ENCODE peak calls at places on chromosome 11, in five cellular contexts. A is IMR-90, X is SK-N-SH, S is HepG2, B is GM12878. G is an unnamed sample.

GRCh38 chr11:62543680-62544444 is 2.7 kb downstream of the AHNAK start:
- DNase-seq in B (no peak), X (no peak), A (no peak), S (no peak), G (no peak)

GRCh38 chr11:441418-442274 is at the start of gene ANO9:
- DNase-seq in S (peak), B (no peak), X (peak), A (no peak), G (peak)

GRCh38 chr11:26696330-26696729 is 25.5 kb downstream of the SLC5A12 start:
- DNase-seq in A (no peak), S (no peak), X (no peak), B (no peak), G (no peak)

GRCh38 chr11:45106440-45106839 is 40.0 kb upstream of the PRDM11 start:
- DNase-seq in S (no peak), B (no peak), X (no peak), A (no peak), G (no peak)

GRCh38 chr11:55401011-55401410 is 33.2 kb downstream of the OR4A15 start:
- DNase-seq in X (no peak), S (no peak), B (no peak), A (no peak), G (no peak)

GRCh38 chr11:108117746-108118371 is 3.5 kb upstream of the ACAT1 start:
- DNase-seq in S (peak), X (peak), A (peak), B (no peak), G (peak)

GRCh38 chr11:44673691-44674090 is 53.1 kb upstream of the TSPAN18 start:
- DNase-seq in A (no peak), B (no peak), X (no peak), S (no peak), G (no peak)

GRCh38 chr11:57152134-57152533 is 29.6 kb upstream of the LRRC55 start:
- DNase-seq in S (no peak), X (no peak), B (no peak), A (no peak), G (no peak)

GRCh38 chr11:75639752-75640151 is 29.1 kb downstream of the MAP6 start:
- DNase-seq in B (peak), A (peak), X (peak), S (no peak), G (peak)

GRCh38 chr11:8691601-8692000 is 9.0 kb downstream of the RPL27A start:
- DNase-seq in X (no peak), B (no peak), S (no peak), A (no peak), G (no peak)

GRCh38 chr11:94563176-94563847 is 3.9 kb upstream of the PIWIL4 start:
- DNase-seq in S (no peak), B (no peak), X (no peak), A (peak), G (peak)

GRCh38 chr11:77107950-77108349 is 5.3 kb downstream of the OMP start:
- DNase-seq in B (no peak), S (peak), A (peak), X (no peak), G (no peak)

GRCh38 chr11:112831969-112832368 is 129.3 kb upstream of the NCAM1 start:
- DNase-seq in A (no peak), S (no peak), B (no peak), X (no peak), G (no peak)

GRCh38 chr11:131867457-131868257 is 497.2 kb downstream of the NTM start:
- DNase-seq in A (peak), S (peak), B (no peak), X (peak), G (no peak)

GRCh38 chr11:118002541-118003019 is 16.4 kb downstream of the IL10RA start:
- DNase-seq in B (no peak), A (no peak), S (no peak), X (no peak), G (peak)

GRCh38 chr11:6200975-6201374 is 2.0 kb downstream of the OR52W1 start:
- DNase-seq in A (no peak), S (no peak), B (no peak), X (no peak), G (no peak)

DNA sequence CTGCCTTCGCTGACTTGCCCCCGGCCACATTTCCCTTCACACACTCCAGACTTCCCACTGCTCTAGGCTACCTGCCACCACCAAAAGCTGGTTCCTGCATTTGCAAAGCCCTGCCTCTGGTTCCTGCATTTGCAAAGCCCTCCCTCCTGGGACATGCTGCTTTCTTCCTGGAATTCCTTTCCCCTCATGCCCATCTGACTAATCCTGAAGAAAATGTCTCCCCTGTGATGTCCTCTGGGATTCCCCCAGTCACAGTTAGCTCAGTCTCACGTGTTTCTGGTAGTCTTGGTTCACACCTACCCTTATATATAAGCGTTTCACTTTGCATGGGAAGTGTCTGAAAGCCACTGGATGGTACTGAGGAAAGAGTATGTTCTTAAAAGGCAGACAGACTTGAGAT is 206.9 kb downstream of the DBX1 start:
- DNase-seq in A (peak), X (no peak), S (peak), B (no peak), G (no peak)
- TF ChIP-seq MXI1 in A (no peak), X (no peak), S (no peak), B (no peak), G (no peak)

GRCh38 chr11:19458721-19459120 is 218.0 kb upstream of the E2F8 start:
- DNase-seq in B (no peak), S (no peak), A (no peak), X (no peak), G (no peak)

GRCh38 chr11:19458231-19458630 is 217.5 kb upstream of the E2F8 start:
- DNase-seq in B (no peak), A (no peak), X (no peak), S (no peak), G (no peak)

GRCh38 chr11:19460718-19461405 is 220.1 kb upstream of the E2F8 start:
- DNase-seq in S (no peak), X (peak), B (no peak), A (peak), G (no peak)

GRCh38 chr11:19455731-19456130 is 215.0 kb upstream of the E2F8 start:
- DNase-seq in X (no peak), A (peak), S (no peak), B (no peak), G (no peak)

GRCh38 chr11:19459240-19459639 is 218.5 kb upstream of the E2F8 start:
- DNase-seq in B (no peak), A (no peak), X (no peak), S (no peak), G (no peak)
- TF ChIP-seq MXI1 in B (no peak), A (no peak), X (no peak), S (no peak), G (no peak)

GRCh38 chr11:128465946-128466688 is 121.2 kb downstream of the ETS1 start:
- DNase-seq in S (no peak), X (no peak), B (no peak), A (no peak), G (no peak)
- TF ChIP-seq MXI1 in S (no peak), X (no peak), B (no peak), A (no peak), G (no peak)

DNA sequence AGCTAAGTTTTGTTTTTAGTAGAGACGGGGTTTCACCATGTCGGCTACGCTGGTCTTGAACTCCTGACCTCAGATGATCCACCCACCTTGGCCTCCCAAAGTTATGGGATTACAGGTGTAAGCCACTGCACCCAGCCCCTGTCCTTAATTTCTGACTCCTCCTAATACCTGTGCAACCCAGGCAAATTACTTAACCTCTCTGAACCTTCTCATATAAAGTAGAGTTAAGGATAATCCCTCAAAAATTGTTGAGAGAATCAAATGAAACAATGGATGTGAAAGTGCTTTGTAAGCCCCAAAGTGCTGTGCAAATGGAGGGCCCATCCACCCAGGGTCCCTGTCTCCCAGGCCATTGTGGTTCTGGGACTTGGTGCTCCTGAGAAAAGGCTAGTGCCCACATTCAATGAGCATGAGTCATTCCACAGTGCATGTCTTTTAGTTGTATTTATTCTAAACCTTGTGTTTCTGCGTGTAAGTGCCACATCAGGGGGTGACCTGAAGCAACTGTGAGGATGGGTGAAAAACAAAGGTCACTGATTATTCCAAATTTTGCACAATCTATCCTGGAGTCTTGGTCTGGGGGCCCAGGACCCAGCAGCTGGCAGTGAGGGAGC is 61.4 kb upstream of the PTPRJ start:
- DNase-seq in B (no peak), S (no peak), A (peak), X (no peak), G (no peak)
- TF ChIP-seq MXI1 in B (no peak), S (no peak), A (no peak), X (no peak), G (no peak)

DNA sequence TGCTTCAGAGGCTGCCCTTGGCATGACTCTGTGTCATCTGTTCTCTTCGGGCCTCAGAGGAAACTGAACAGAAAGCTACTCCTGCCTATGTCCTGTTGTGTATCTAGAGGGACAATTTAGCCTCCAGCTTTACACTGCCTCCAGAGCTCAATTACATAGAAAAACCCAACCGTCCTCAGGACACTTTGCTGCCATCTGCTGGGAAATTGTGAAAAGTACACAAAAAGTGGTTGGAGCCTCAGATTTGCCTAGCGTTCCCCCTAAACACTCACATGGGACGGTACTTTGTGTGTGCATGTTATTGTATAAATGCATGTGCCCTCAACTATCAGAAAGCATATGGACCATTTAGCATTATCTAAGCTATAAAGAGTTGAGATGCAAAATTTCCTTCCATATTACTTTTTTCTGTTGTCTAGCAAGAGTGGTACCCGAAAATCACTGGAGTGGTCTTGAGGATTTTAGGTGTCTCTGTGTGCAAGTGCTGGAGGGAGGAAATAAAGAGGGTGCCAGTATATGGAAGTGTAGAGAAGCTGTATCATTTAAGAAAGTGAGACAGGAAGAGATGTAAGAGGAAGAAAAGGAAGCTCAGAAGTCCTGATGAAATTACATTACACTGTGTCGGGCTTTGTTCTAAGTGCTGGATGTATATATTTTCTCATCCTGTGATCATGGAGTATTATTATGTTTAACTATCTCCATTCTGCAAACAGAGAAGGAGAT is 8.7 kb upstream of the MS4A4E start:
- DNase-seq in X (peak), A (no peak), B (peak), S (peak), G (peak)
- TF ChIP-seq MXI1 in X (no peak), A (no peak), B (no peak), S (no peak), G (no peak)

GRCh38 chr11:2205214-2205770 is 33.7 kb upstream of the TH start:
- DNase-seq in S (no peak), X (no peak), B (no peak), A (no peak), G (no peak)
- TF ChIP-seq MXI1 in S (no peak), X (no peak), B (no peak), A (no peak), G (no peak)

GRCh38 chr11:66126808-66127555 is 56.9 kb downstream of the PACS1 start:
- DNase-seq in A (peak), S (no peak), B (no peak), X (no peak), G (no peak)
- TF ChIP-seq MXI1 in A (no peak), S (no peak), B (peak), X (no peak), G (no peak)

DNA sequence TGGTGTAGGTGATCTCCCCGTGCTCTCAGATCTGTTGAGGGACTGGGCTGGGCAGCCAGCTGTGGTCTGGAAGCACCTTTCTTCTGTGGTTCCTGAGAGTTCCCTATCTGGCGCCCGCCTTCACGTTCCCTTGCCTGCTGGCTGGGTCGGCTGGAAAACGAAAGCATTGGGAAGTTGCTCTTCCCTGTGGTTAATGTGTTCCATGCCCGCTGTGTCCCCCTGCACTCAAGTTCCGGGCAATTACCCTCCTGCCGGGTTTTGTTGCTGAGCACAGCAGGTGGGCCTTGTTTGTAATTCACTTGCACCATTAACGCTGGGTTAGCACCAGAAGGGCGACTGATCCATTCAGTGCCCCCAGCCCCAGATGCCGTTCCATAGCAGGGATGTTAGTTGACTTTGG is 134.1 kb downstream of the GRIK4 start:
- DNase-seq in A (no peak), S (no peak), X (no peak), B (no peak), G (no peak)
- TF ChIP-seq MXI1 in A (no peak), S (no peak), X (no peak), B (no peak), G (no peak)

GRCh38 chr11:3660960-3661359 is 10.2 kb downstream of the CHRNA10 start:
- DNase-seq in B (no peak), X (no peak), S (no peak), A (no peak), G (no peak)
- TF ChIP-seq MXI1 in B (no peak), X (no peak), S (no peak), A (no peak), G (no peak)

G was measured in K562.